ENCODE peak calls at places on chromosomes 12 and 14, in nine cellular contexts. R is IMR-90; M is fibroblast of lung; E is H7; Q is Peyer's patch; X is naive thymus-derived CD4-positive, alpha-beta T cell; D is adipocyte; P is psoas muscle; Y is colonic mucosa. Z is an unnamed sample. For H3K36me3, the result is how much of the 10 kb centered on the place peaks cover.

GRCh38 chr12:116370004-116370404 is 92.5 kb upstream of the MED13L start:
- DNase-seq in M (peak), Q (no peak), D (peak), Y (no peak), P (no peak), X (no peak), E (no peak), R (peak), Z (peak)

GRCh38 chr14:94581127-94581999 is at the start of gene SERPINA5:
- DNase-seq in X (no peak), D (peak), Q (no peak), E (peak), R (no peak), Y (no peak), M (no peak), P (peak), Z (no peak)

GRCh38 chr12:113070117-113070906 is 13.8 kb downstream of the DTX1 start:
- DNase-seq in P (no peak), Q (no peak), Y (peak), D (no peak), R (no peak), M (no peak), X (no peak), E (no peak), Z (no peak)

GRCh38 chr12:34397591-34398365 is 375.5 kb downstream of the ALG10 start:
- DNase-seq in M (no peak), P (peak), X (no peak), R (no peak), E (peak), D (no peak), Y (peak), Q (peak), Z (no peak)

GRCh38 chr12:114447274-114447716 is 41.4 kb upstream of the TBX5 start:
- DNase-seq in R (no peak), Y (no peak), X (no peak), D (no peak), M (no peak), P (no peak), Q (no peak), E (peak), Z (peak)

GRCh38 chr14:69760810-69761209 is 6.1 kb upstream of the SRSF5 start:
- DNase-seq in Q (no peak), M (no peak), D (no peak), Y (no peak), E (no peak), R (no peak), P (no peak), X (no peak), Z (no peak)

GRCh38 chr14:100045687-100046344 is 19.4 kb upstream of the EVL start:
- DNase-seq in E (no peak), P (no peak), X (no peak), Q (no peak), D (peak), Y (no peak), M (no peak), R (no peak), Z (no peak)

GRCh38 chr14:59134307-59134706 is 54.2 kb upstream of the DAAM1 start:
- DNase-seq in Y (no peak), X (no peak), R (no peak), D (no peak), E (no peak), M (no peak), Q (no peak), P (no peak), Z (no peak)

GRCh38 chr12:40889329-40889728 is 197.1 kb downstream of the CNTN1 start:
- DNase-seq in R (no peak), M (no peak), P (no peak), Y (no peak), D (no peak), X (no peak), E (no peak), Q (no peak), Z (no peak)

GRCh38 chr12:52007158-52007921 is 594 bp downstream of the TAMALIN start:
- DNase-seq in X (peak), Y (no peak), D (peak), M (peak), R (no peak), Q (no peak), P (peak), E (peak), Z (no peak)

GRCh38 chr12:47205532-47206449 is 126.0 kb upstream of the AMIGO2 start:
- DNase-seq in R (no peak), E (no peak), X (no peak), Y (no peak), P (no peak), M (no peak), Q (no peak), D (no peak), Z (no peak)

GRCh38 chr14:95291859-95292542 is 27.7 kb downstream of the CLMN start:
- DNase-seq in R (peak), P (peak), M (peak), Y (peak), E (no peak), X (no peak), D (peak), Q (peak), Z (peak)

GRCh38 chr12:1670815-1671268 is 20.0 kb upstream of the ADIPOR2 start:
- DNase-seq in Q (peak), M (no peak), E (no peak), R (no peak), P (no peak), D (no peak), Y (peak), X (no peak), Z (no peak)

GRCh38 chr12:41556176-41556575 is 368.1 kb downstream of the PDZRN4 start:
- DNase-seq in X (no peak), P (no peak), Q (no peak), R (no peak), M (no peak), Y (no peak), D (no peak), E (no peak), Z (no peak)

GRCh38 chr12:70052931-70053497 is 190.2 kb upstream of the CNOT2 start:
- DNase-seq in P (no peak), E (no peak), X (no peak), R (peak), D (peak), M (peak), Y (peak), Q (no peak), Z (peak)

GRCh38 chr14:51823706-51824105 is 36.7 kb upstream of the GNG2 start:
- DNase-seq in E (no peak), R (peak), X (no peak), P (no peak), Y (no peak), Q (no peak), M (peak), D (peak), Z (no peak)

GRCh38 chr12:66438601-66439000 is 136.3 kb downstream of the HELB start:
- DNase-seq in Q (no peak), X (no peak), R (peak), M (peak), Y (no peak), D (peak), E (no peak), P (no peak), Z (peak)

GRCh38 chr12:72692338-72692737 is 420.2 kb downstream of the TRHDE start:
- DNase-seq in M (no peak), X (no peak), R (no peak), Q (no peak), E (no peak), P (no peak), D (no peak), Y (no peak), Z (no peak)

GRCh38 chr12:68630050-68630449 is 19.4 kb downstream of the RAP1B start:
- DNase-seq in X (no peak), P (no peak), E (no peak), D (no peak), Q (no peak), M (no peak), Y (no peak), R (no peak), Z (no peak)

GRCh38 chr14:92647499-92648279 is 100.7 kb downstream of the LGMN start:
- DNase-seq in D (peak), E (no peak), M (peak), X (no peak), Y (no peak), P (no peak), R (peak), Q (no peak), Z (peak)

GRCh38 chr14:96975116-96975515 is 177.9 kb downstream of the VRK1 start:
- DNase-seq in D (no peak), R (no peak), Q (no peak), Y (no peak), E (no peak), M (no peak), P (no peak), X (no peak), Z (no peak)
- H3K4me3 ChIP-seq in D (no peak), R (no peak), Q (no peak), Y (no peak), E (no peak), M (no peak), P (no peak), X (no peak), Z (no peak)

DNA sequence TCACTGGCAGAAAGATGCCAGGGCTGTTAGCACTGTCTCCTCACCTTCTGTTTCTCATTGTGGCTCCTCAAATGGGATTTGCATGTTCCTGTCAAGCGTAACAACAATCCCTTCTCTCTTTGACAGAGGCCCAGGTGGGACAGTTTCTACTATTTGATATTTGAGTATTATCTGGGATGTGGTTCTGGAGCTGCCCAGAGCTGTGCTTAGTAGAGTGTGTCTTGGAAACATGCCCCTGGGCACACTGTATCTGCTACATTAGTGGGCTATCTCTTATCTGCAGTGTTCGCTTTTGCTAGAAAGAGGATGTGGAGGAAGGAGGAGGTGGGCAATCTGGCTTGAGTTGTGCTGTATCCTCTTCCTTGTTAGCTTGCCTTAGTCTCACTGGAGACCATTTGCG is 3.8 kb upstream of the ACADS start:
- DNase-seq in P (no peak), R (no peak), M (no peak), X (no peak), D (no peak), E (no peak), Q (no peak), Y (no peak), Z (no peak)
- H3K36me3 ChIP-seq in P (half or more), R (under half), M (under half), X (half or more), D (under half), E (under half), Q (under half), Y (under half), Z (under half)

DNA sequence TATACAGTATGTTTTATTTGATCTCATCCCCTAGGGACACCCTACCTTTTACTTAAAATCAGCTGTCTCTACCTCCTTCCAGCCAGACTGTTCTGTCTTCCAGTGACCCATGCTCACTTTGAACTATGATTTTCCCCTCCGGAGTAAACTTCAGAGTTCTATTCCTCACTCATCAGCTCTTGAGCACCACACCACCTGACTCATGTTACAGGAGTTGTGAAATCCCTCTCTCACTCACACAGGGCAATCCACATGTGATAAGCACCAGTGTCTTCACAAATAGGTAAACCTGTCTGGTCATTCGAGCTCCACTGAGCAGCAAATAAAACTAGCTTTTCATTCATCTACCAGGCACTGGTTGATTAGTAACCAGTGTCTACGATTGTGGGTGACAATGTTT is 177.3 kb upstream of the BMP4 start:
- DNase-seq in D (peak), X (no peak), P (no peak), E (no peak), Y (no peak), R (peak), Q (no peak), M (peak), Z (no peak)
- H3K4me3 ChIP-seq in D (no peak), X (no peak), P (no peak), E (no peak), Y (no peak), R (no peak), Q (no peak), M (no peak), Z (no peak)

DNA sequence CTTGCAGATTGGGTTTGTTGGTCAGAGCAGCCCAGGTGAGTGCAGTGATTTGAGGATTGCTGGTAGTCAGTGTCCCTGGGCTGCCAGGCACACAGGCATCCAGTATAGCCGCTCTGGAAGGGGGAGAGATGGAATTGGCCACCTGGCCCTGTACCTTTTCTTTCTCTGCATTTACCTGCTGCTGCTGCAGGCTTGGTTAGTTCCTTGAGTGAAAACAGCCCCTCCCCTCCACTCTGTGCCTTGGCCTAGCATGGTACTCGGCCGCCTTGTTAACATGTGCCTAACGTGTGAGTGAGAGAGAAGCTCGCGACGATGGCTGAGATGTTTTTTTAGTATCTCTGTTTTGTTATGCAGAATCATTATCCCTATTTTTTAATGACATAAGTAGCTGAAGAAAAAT is 49.3 kb upstream of the AMN start:
- DNase-seq in D (no peak), R (no peak), E (no peak), P (no peak), Q (no peak), X (no peak), M (no peak), Y (peak), Z (no peak)
- H3K36me3 ChIP-seq in D (half or more), R (under half), E (under half), P (half or more), Q (under half), X (half or more), M (under half), Y (under half), Z (under half)

DNA sequence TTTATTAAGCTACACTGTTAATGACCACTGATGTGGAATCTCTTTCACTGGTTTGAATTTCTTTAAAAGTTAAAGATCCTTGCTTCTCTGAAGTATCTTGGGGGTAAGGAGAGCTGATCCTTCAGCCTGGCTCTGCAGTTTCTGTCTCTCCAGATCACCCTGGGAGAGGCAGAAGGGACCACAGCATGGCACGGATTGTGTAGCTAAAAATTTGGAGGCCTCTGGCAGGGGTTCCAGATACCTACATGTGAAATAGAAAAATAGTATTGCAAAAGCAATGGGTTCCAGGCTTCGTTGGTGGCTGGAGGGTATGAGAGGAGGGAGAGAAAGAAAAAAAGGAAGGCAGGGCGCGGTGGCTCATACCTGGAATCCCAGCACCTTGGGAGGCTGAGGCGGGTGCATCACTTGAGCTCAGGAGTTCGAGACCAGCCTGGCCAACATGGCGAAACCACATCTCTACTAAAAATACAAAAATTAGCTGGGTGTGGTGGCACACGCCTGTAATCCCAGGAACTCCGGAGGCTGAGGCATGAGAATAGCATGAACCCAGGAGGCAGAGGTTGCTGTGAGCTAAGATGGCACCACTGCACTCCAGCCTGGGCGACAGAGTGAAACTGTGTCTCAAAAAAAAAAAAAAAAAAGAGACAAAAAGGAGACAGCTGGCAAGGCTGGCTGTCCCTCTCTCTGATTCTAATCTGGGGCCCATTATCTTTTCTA is 3.5 kb downstream of the CHST11 start:
- DNase-seq in D (no peak), R (no peak), M (no peak), P (no peak), E (no peak), Y (no peak), X (no peak), Q (no peak), Z (no peak)
- H3K4me3 ChIP-seq in D (no peak), R (no peak), M (no peak), P (no peak), E (no peak), Y (no peak), X (peak), Q (peak), Z (no peak)

GRCh38 chr12:56163533-56164344 is 5.6 kb downstream of the MYL6 start:
- DNase-seq in E (peak), M (no peak), D (no peak), Q (no peak), Y (no peak), R (no peak), P (no peak), X (no peak), Z (no peak)
- H3K36me3 ChIP-seq in E (half or more), M (under half), D (half or more), Q (under half), Y (under half), R (half or more), P (half or more), X (half or more), Z (half or more)

GRCh38 chr12:80712866-80713265 is 3.8 kb upstream of the MYF5 start:
- DNase-seq in M (no peak), Y (no peak), R (no peak), E (no peak), P (no peak), X (no peak), Q (no peak), D (no peak), Z (no peak)

GRCh38 chr12:80713419-80713818 is 3.3 kb upstream of the MYF5 start:
- DNase-seq in P (no peak), X (no peak), Y (no peak), E (no peak), R (no peak), Q (no peak), M (no peak), D (no peak), Z (no peak)

GRCh38 chr12:80714846-80715245 is 1.9 kb upstream of the MYF5 start:
- DNase-seq in D (no peak), X (no peak), E (no peak), P (no peak), M (no peak), R (no peak), Y (no peak), Q (no peak), Z (no peak)

GRCh38 chr12:80715850-80716249 is 862 bp upstream of the MYF5 start:
- DNase-seq in Y (no peak), Q (no peak), X (no peak), R (no peak), M (no peak), E (no peak), P (no peak), D (no peak), Z (no peak)

DNA sequence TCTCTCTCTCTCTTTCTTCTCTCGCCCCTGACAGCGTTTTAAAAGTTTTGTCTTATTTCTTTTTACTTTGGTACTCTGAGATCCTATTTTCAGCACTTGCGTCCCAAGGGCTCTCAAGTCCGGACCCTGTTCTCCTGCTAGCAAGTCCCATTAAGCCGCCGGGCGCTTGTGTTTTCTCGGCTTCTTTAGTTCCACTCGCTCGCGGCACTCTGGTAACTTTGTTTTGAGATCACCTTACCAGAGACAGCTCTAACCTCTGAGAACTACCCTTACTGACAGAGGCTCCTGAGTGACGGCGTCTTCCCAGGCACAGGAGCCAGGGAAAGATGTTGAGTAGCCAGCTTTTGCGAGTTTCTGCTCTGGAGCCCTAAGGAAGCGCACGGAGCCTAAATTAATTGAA is 2.7 kb upstream of the MYF5 start:
- DNase-seq in Q (no peak), R (peak), Y (no peak), X (no peak), E (peak), P (peak), D (no peak), M (peak), Z (peak)
- H3K4me3 ChIP-seq in Q (no peak), R (no peak), Y (no peak), X (no peak), E (no peak), P (peak), D (peak), M (no peak), Z (peak)

GRCh38 chr12:56616924-56617323 is 13.2 kb downstream of the BAZ2A start:
- DNase-seq in R (no peak), X (no peak), P (no peak), Y (no peak), Q (no peak), D (no peak), M (no peak), E (no peak), Z (no peak)

GRCh38 chr12:56616244-56616643 is 13.9 kb downstream of the BAZ2A start:
- DNase-seq in E (no peak), X (no peak), R (no peak), D (no peak), Y (no peak), P (no peak), M (no peak), Q (no peak), Z (no peak)

DNA sequence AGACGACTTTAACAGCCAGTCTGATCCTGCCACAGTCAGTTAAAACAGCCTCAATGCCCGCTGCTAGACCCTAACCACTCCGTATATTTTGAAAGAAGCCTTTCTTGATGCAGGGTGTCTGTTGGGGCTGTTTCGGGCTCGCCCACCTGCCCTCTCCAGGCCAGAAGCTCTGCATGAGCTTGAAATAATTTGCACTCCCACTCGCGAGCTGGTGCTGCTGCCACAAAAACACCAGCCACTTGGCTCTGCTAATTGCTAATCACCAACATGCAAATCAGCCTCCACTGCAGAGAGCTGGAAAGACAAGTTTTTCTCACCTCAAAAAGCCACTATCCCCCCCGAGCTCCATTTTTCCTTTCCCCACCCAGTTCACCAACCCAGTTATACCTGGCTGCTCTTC is 15.5 kb downstream of the BAZ2A start:
- DNase-seq in E (no peak), Q (no peak), M (no peak), Y (no peak), X (no peak), D (no peak), P (no peak), R (no peak), Z (no peak)
- H3K36me3 ChIP-seq in E (half or more), Q (under half), M (under half), Y (half or more), X (half or more), D (half or more), P (half or more), R (half or more), Z (half or more)

Z was measured in MG63.